ENCODE peak calls at places on chromosomes 13 and 19, in eight cellular contexts. J is A549, G is pancreas, N is omental fat pad, E is HL-60, L is fibroblast of mammary gland, W is AG09319, Z is RWPE2. I is an unnamed sample.
A peak's percentile ranks its signal among the peaks of the same experiment; 100 is the strongest.

GRCh38 chr13:33169273-33169980 is 116.1 kb downstream of the STARD13 start:
- DNase-seq in J (no peak), G (no peak), N (no peak), E (no peak), L (peak; percentile 90), W (no peak), Z (no peak), I (no peak)

GRCh38 chr19:34651747-34652146 is 25.2 kb downstream of the SCGB2B2 start:
- DNase-seq in J (no peak), G (no peak), N (no peak), E (no peak), L (no peak), W (no peak), Z (no peak), I (no peak)

GRCh38 chr13:40539954-40540706 is 126.3 kb downstream of the FOXO1 start:
- DNase-seq in J (peak; percentile 89), G (no peak), N (no peak), E (no peak), L (peak; percentile 78), W (no peak), Z (no peak), I (no peak)

GRCh38 chr13:114089751-114090400 is 42.5 kb downstream of the RASA3 start:
- DNase-seq in J (no peak), G (peak; percentile 23), N (no peak), E (no peak), L (no peak), W (no peak), Z (peak; percentile 17), I (peak; percentile 33)

GRCh38 chr19:41479757-41480191 is 36.8 kb downstream of the ERICH4 start:
- DNase-seq in J (peak; percentile 41), G (no peak), N (peak; percentile 30), E (no peak), L (peak; percentile 20), W (no peak), Z (no peak), I (no peak)

GRCh38 chr19:55369651-55370304 is 485 bp downstream of the IL11 start:
- DNase-seq in J (peak; percentile 86), G (peak; percentile 78), N (no peak), E (no peak), L (peak; percentile 62), W (no peak), Z (peak; percentile 87), I (no peak)

GRCh38 chr19:18286973-18287635 is 5.7 kb upstream of the JUND start:
- DNase-seq in J (no peak), G (no peak), N (no peak), E (no peak), L (no peak), W (no peak), Z (no peak), I (no peak)

GRCh38 chr13:113889467-113889866 is 25.6 kb upstream of the GAS6 start:
- DNase-seq in J (no peak), G (no peak), N (no peak), E (no peak), L (no peak), W (no peak), Z (no peak), I (no peak)

GRCh38 chr19:11596156-11596555 is 1.1 kb upstream of the ZNF627 start:
- DNase-seq in J (no peak), G (no peak), N (no peak), E (no peak), L (no peak), W (no peak), Z (no peak), I (no peak)

GRCh38 chr19:33396701-33397535 is 23.4 kb downstream of the CEBPG start:
- DNase-seq in J (no peak), G (peak; percentile 76), N (no peak), E (no peak), L (no peak), W (no peak), Z (peak; percentile 62), I (no peak)

GRCh38 chr13:27034678-27035111 is 136.9 kb downstream of the USP12 start:
- DNase-seq in J (no peak), G (no peak), N (no peak), E (no peak), L (no peak), W (no peak), Z (no peak), I (no peak)

GRCh38 chr19:12937243-12938053 is 961 bp upstream of the CALR start:
- DNase-seq in J (peak; percentile 68), G (no peak), N (no peak), E (peak; percentile 98), L (peak; percentile 58), W (no peak), Z (no peak), I (no peak)

GRCh38 chr13:94416454-94417080 is 62.9 kb downstream of the DCT start:
- DNase-seq in J (peak; percentile 32), G (no peak), N (no peak), E (peak; percentile 21), L (peak; percentile 52), W (no peak), Z (no peak), I (no peak)

GRCh38 chr19:16425019-16425418 is 46.8 kb downstream of the EPS15L1 start:
- DNase-seq in J (no peak), G (no peak), N (no peak), E (no peak), L (no peak), W (no peak), Z (no peak), I (no peak)

GRCh38 chr19:13794388-13794751 is 873 bp upstream of the ZSWIM4 start:
- DNase-seq in J (peak; percentile 36), G (no peak), N (peak; percentile 77), E (no peak), L (peak; percentile 97), W (peak; percentile 80), Z (no peak), I (no peak)

GRCh38 chr13:64410654-64411053 is 2819.5 kb downstream of the PCDH9 start:
- DNase-seq in J (no peak), G (peak; percentile 33), N (no peak), E (no peak), L (no peak), W (no peak), Z (no peak), I (no peak)

GRCh38 chr19:17671906-17672305 is 16.2 kb downstream of the UNC13A start:
- DNase-seq in J (peak; percentile 76), G (no peak), N (no peak), E (peak; percentile 18), L (peak; percentile 48), W (no peak), Z (no peak), I (no peak)

GRCh38 chr13:35765387-35765786 is 288.9 kb upstream of the MAB21L1 start:
- DNase-seq in J (no peak), G (no peak), N (no peak), E (no peak), L (no peak), W (no peak), Z (no peak), I (no peak)

GRCh38 chr13:113874579-113875428 is 10.9 kb upstream of the GAS6 start:
- DNase-seq in J (no peak), G (no peak), N (no peak), E (no peak), L (no peak), W (no peak), Z (no peak), I (no peak)

GRCh38 chr19:31054430-31054829 is 294.8 kb downstream of the TSHZ3 start:
- DNase-seq in J (peak; percentile 65), G (no peak), N (no peak), E (peak; percentile 46), L (peak; percentile 72), W (peak; percentile 23), Z (no peak), I (no peak)
- TF ChIP-seq CTCF in J (peak; percentile 36), G (no peak), N (no peak), E (peak; percentile 22), L (peak; percentile 74), W (peak; percentile 78), Z (peak; percentile 53), I (peak; percentile 80)

GRCh38 chr13:89066868-89067466 is 1395.8 kb downstream of the SLITRK5 start:
- DNase-seq in J (peak; percentile 39), G (no peak), N (no peak), E (peak; percentile 67), L (peak; percentile 24), W (no peak), Z (no peak), I (no peak)
- TF ChIP-seq CTCF in J (peak; percentile 43), G (peak; percentile 37), N (no peak), E (peak; percentile 47), L (peak; percentile 50), W (peak; percentile 48), Z (peak; percentile 87), I (peak; percentile 86)

GRCh38 chr13:66922444-66922843 is 307.7 kb downstream of the PCDH9 start:
- DNase-seq in J (no peak), G (no peak), N (no peak), E (no peak), L (no peak), W (no peak), Z (no peak), I (no peak)

GRCh38 chr13:66926200-66926850 is 303.8 kb downstream of the PCDH9 start:
- DNase-seq in J (no peak), G (no peak), N (no peak), E (no peak), L (no peak), W (no peak), Z (no peak), I (no peak)

GRCh38 chr13:66927562-66927961 is 302.6 kb downstream of the PCDH9 start:
- DNase-seq in J (no peak), G (no peak), N (no peak), E (no peak), L (no peak), W (no peak), Z (no peak), I (no peak)

GRCh38 chr13:66926851-66927524 is 303.1 kb downstream of the PCDH9 start:
- DNase-seq in J (peak; percentile 33), G (no peak), N (no peak), E (no peak), L (no peak), W (no peak), Z (no peak), I (no peak)
- TF ChIP-seq CTCF in J (no peak), G (no peak), N (no peak), E (no peak), L (no peak), W (no peak), Z (peak; percentile 31), I (peak; percentile 39)

DNA sequence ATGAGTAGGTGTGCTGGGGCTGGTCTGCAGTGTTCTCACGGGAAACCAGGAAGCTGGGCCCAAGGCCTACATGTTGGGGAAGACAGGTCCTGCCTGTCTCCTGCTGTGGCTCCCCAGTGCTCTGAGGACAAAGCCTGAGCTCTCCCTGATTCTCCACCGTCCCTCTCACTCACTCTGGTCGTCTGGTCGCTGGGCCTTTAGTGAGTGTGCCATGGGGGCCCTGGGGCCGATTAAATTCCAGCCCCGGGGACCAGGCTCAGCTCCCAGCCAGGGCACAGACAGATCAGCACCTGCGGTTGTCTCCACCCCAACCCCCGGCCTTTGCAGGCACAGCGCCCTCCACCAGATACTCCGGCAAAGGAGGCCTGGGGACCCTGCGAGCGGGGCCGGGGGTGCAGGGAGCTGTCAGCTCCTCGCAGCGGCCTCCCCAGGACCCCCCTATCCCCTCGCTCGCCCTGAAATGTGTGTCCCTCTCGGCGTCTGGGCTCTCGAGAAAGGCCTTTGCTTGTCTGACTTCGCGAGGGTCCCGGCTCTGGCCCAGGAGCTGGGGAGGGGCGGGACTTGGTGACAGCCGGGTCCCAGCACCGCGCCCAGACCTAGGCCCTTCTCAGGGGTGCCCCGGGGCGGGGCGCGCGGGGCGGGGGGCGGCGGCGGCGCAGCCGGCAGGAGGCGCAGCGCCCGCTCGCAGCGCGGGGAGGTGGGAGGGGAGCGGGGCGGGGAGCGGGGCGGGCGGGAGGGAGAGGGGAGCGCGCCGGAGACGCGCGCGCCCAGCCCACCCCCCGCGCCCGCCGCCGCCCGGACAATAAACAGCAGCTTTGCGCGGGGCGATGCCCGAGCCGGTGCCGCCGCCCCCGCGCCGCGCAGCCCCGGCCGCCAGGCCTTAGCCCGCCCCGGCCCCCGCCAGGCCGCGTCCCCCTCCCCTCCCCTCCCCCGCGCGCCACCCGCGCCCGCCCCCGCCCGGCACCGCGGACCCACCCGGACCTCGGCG is at the start of gene PALM:
- DNase-seq in J (no peak), G (no peak), N (no peak), E (no peak), L (no peak), W (no peak), Z (no peak), I (no peak)
- TF ChIP-seq CTCF in J (peak; percentile 42), G (no peak), N (no peak), E (no peak), L (no peak), W (no peak), Z (peak; percentile 8), I (peak; percentile 71)

I was measured in chondrocyte.